ENCODE peak calls at places on chromosomes 6 and 20, in nine cellular contexts. T is MM.1S, I is PC-3, V is hepatocyte, Z is GM23248, C is neural progenitor cell, E is OCI-LY7, H is HCT116, S is GM23338. K is an unnamed sample.

GRCh38 chr20:50280851-50281655 is 90.4 kb downstream of the CEBPB start:
- DNase-seq in T (no peak), I (no peak), V (no peak), Z (no peak), C (no peak), E (no peak), H (no peak), S (no peak), K (no peak)

GRCh38 chr6:147528511-147529145 is 20.1 kb downstream of the SAMD5 start:
- DNase-seq in T (peak), I (no peak), V (no peak), Z (no peak), C (no peak), E (no peak), H (no peak), S (no peak), K (no peak)

GRCh38 chr6:134802426-134803058 is 147.4 kb downstream of the ALDH8A1 start:
- DNase-seq in T (no peak), I (peak), V (no peak), Z (no peak), C (no peak), E (no peak), H (no peak), S (no peak), K (no peak)

GRCh38 chr20:59777321-59777705 is 156.1 kb downstream of the SYCP2 start:
- DNase-seq in T (no peak), I (no peak), V (no peak), Z (no peak), C (no peak), E (no peak), H (no peak), S (no peak), K (peak)

GRCh38 chr20:33242319-33243100 is 6.7 kb downstream of the BPIFA1 start:
- DNase-seq in T (no peak), I (no peak), V (no peak), Z (no peak), C (no peak), E (no peak), H (no peak), S (no peak), K (no peak)

GRCh38 chr20:19236371-19237055 is 24.1 kb downstream of the SLC24A3 start:
- DNase-seq in T (no peak), I (no peak), V (no peak), Z (no peak), C (no peak), E (no peak), H (no peak), S (no peak), K (no peak)

GRCh38 chr6:100283288-100283687 is 181.4 kb downstream of the SIM1 start:
- DNase-seq in T (no peak), I (peak), V (peak), Z (peak), C (peak), E (no peak), H (peak), S (peak), K (no peak)

GRCh38 chr6:157281570-157281969 is 41.7 kb downstream of the TMEM242 start:
- DNase-seq in T (no peak), I (peak), V (no peak), Z (peak), C (no peak), E (peak), H (no peak), S (peak), K (peak)

GRCh38 chr6:130178692-130179091 is 44.1 kb downstream of the SAMD3 start:
- DNase-seq in T (no peak), I (peak), V (peak), Z (peak), C (no peak), E (no peak), H (peak), S (no peak), K (no peak)

GRCh38 chr20:12808006-12808567 is 200.7 kb upstream of the SPTLC3 start:
- DNase-seq in T (no peak), I (peak), V (no peak), Z (no peak), C (no peak), E (no peak), H (no peak), S (no peak), K (peak)

GRCh38 chr6:123027392-123027791 is 31.4 kb downstream of the CLVS2 start:
- DNase-seq in T (no peak), I (no peak), V (no peak), Z (no peak), C (no peak), E (no peak), H (no peak), S (no peak), K (no peak)

GRCh38 chr20:63696311-63696627 is 183 bp upstream of the TNFRSF6B start:
- DNase-seq in T (no peak), I (peak), V (peak), Z (peak), C (peak), E (peak), H (peak), S (peak), K (no peak)

GRCh38 chr6:132993738-132994137 is 179.4 kb downstream of the RPS12 start:
- DNase-seq in T (peak), I (no peak), V (no peak), Z (no peak), C (no peak), E (no peak), H (no peak), S (no peak), K (no peak)

DNA sequence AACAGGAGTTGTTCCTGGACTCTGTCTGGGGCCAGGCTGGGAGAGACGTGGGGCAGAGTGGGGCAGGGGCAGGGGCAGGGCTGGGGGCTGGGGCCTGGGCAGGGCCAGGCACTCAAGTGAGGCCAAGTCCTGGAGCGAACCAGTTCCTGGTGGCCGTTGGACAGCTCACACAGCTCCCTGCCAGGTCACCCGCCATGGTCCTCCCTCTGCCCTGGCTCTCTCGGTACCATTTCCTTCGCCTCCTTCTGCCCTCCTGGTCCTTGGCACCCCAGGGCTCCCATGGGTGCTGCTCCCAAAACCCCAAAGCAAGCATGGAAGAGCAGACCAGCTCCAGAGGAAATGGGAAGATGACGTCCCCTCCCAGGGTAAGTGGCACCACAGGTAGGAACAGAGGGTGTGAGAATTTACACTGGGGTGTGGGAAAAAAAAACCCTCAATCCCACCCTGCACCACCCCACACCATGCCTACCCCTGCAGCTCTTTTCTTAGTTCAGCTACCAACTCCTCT is at the start of gene MCCD1:
- DNase-seq in T (no peak), I (no peak), V (no peak), Z (no peak), C (no peak), E (no peak), H (no peak), S (no peak), K (no peak)
- TF ChIP-seq EZH2phosphoT487 in T (no peak), I (no peak), V (no peak), Z (no peak), C (no peak), E (no peak), H (no peak), S (no peak), K (no peak)

GRCh38 chr20:62389601-62390087 is 2.7 kb downstream of the RPS21 start:
- DNase-seq in T (no peak), I (no peak), V (no peak), Z (no peak), C (no peak), E (no peak), H (no peak), S (no peak), K (no peak)

GRCh38 chr20:62387993-62388635 is 1.2 kb downstream of the RPS21 start:
- DNase-seq in T (no peak), I (no peak), V (no peak), Z (peak), C (no peak), E (no peak), H (no peak), S (no peak), K (no peak)

GRCh38 chr20:62388839-62389600 is 2.1 kb downstream of the RPS21 start:
- DNase-seq in T (no peak), I (no peak), V (no peak), Z (no peak), C (no peak), E (peak), H (no peak), S (no peak), K (no peak)

GRCh38 chr20:62387219-62387913 is 463 bp downstream of the RPS21 start:
- DNase-seq in T (peak), I (no peak), V (no peak), Z (no peak), C (no peak), E (peak), H (no peak), S (no peak), K (no peak)

DNA sequence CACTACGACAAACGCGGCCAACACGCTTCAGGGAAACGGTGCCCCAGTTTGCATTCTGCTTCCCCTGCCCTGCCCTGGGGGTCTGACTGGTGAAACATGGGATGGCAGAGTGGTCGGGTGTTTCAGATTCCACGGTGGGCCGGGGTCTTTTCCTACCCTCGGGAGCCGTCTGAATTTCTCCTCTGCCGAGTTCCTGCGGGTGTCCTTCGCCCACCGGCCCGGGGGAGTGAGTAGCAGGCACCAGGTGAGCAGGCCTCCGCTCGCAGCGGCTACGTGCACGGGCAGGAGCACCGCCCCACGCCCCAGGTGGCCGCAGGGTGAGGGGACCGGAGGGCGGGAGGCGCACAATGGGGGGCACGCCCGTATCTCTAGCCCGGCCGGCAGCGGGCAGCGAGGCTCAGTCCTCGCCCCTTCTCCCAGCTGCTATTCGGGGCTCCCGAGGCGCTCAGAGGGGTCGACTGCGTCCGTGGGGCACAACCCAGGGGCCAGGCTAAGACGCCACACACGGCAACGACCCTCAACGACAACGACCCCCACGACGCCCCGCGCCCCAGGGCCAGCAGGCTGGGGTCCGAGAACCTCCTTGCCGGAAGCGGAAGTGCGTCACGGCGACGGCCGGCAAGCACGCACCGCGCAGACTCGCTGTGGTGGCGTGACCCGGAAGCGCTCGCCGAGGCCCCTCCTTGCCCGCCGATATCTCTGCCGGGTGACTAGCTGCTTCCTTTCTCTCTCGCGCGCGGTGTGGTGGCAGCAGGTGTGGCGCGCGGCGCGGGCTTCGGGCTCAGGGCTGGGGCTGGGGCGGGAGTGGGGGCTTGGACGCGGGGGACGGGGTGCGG is at the start of gene RPS21:
- DNase-seq in T (peak), I (peak), V (peak), Z (peak), C (peak), E (peak), H (peak), S (peak), K (peak)
- H3K4me2 ChIP-seq in T (peak), I (peak), V (peak), Z (peak), C (peak), E (peak), H (peak), S (peak), K (peak)

GRCh38 chr6:17058550-17058949 is 43.3 kb upstream of the STMND1 start:
- DNase-seq in T (no peak), I (no peak), V (no peak), Z (no peak), C (no peak), E (no peak), H (no peak), S (no peak), K (no peak)

GRCh38 chr6:17057322-17057721 is 44.5 kb upstream of the STMND1 start:
- DNase-seq in T (no peak), I (peak), V (no peak), Z (peak), C (no peak), E (no peak), H (no peak), S (no peak), K (no peak)

GRCh38 chr6:17059022-17059421 is 42.8 kb upstream of the STMND1 start:
- DNase-seq in T (no peak), I (no peak), V (no peak), Z (no peak), C (no peak), E (no peak), H (no peak), S (no peak), K (no peak)

GRCh38 chr6:17061097-17061496 is 40.8 kb upstream of the STMND1 start:
- DNase-seq in T (no peak), I (no peak), V (no peak), Z (no peak), C (no peak), E (no peak), H (no peak), S (peak), K (no peak)

GRCh38 chr6:17059820-17060219 is 42.0 kb upstream of the STMND1 start:
- DNase-seq in T (no peak), I (no peak), V (no peak), Z (no peak), C (no peak), E (no peak), H (no peak), S (no peak), K (no peak)
- TF ChIP-seq EZH2phosphoT487 in T (no peak), I (no peak), V (no peak), Z (no peak), C (no peak), E (no peak), H (no peak), S (no peak), K (no peak)

GRCh38 chr20:5173763-5174162 is 47.0 kb downstream of the CDS2 start:
- DNase-seq in T (no peak), I (no peak), V (no peak), Z (no peak), C (no peak), E (no peak), H (no peak), S (no peak), K (no peak)
- H3K4me2 ChIP-seq in T (no peak), I (no peak), V (no peak), Z (no peak), C (no peak), E (no peak), H (no peak), S (no peak), K (no peak)

DNA sequence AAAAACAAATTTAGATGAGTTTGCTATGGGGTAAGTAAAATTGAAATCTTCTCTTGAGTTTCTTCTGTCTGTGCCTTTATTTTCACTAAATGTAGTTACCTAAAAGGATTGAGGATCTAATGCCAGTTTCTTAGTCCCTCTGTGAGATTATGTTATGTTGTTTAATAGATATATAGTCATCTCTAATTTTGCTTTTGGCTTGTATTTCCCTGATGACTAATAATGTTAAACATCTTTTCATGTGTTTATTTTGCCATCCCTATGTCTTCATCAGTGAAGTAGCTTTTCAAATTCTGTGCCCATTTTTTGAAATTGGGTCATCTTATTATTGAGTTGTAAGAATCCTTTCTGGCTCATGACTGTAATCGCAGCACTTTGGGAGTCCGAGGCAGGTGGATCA is 13.7 kb downstream of the QRSL1 start:
- DNase-seq in T (no peak), I (peak), V (no peak), Z (peak), C (no peak), E (no peak), H (no peak), S (no peak), K (no peak)
- TF ChIP-seq EZH2phosphoT487 in T (no peak), I (no peak), V (no peak), Z (no peak), C (no peak), E (no peak), H (no peak), S (no peak), K (no peak)

K was measured in SK-N-SH.